ENCODE peak calls at places on chromosomes 5 and 9, in four cellular contexts. D is OCI-LY7, U is aorta, J is ovary. M is an unnamed sample.

GRCh38 chr5:56369333-56369947 is 136.3 kb upstream of the ANKRD55 start:
- DNase-seq in U (no peak), D (no peak), J (no peak), M (no peak)

GRCh38 chr5:133471699-133472098 is 140.6 kb downstream of the FSTL4 start:
- DNase-seq in J (no peak), D (no peak), U (no peak), M (no peak)

GRCh38 chr5:94618029-94618492 is 343 bp downstream of the KIAA0825 start:
- DNase-seq in J (peak; percentile 26), D (peak; percentile 16), U (peak; percentile 67), M (peak; percentile 66)

GRCh38 chr5:133827001-133827400 is 141.4 kb downstream of the C5orf15 start:
- DNase-seq in D (no peak), U (no peak), J (no peak), M (no peak)

GRCh38 chr9:102206432-102206831 is 468.0 kb upstream of the GRIN3A start:
- DNase-seq in J (no peak), D (no peak), U (no peak), M (no peak)

GRCh38 chr5:134458676-134459403 is 47.2 kb upstream of the CDKN2AIPNL start:
- DNase-seq in J (no peak), U (peak; percentile 29), D (no peak), M (no peak)

GRCh38 chr5:1881273-1881586 is 1.5 kb downstream of the IRX4 start:
- DNase-seq in J (no peak), D (no peak), U (no peak), M (peak; percentile 61)

GRCh38 chr9:4490705-4491620 is 695 bp downstream of the SLC1A1 start:
- DNase-seq in J (no peak), D (no peak), U (peak; percentile 42), M (peak; percentile 27)

GRCh38 chr9:1995084-1995483 is 20.1 kb upstream of the SMARCA2 start:
- DNase-seq in J (no peak), D (no peak), U (no peak), M (peak; percentile 85)

GRCh38 chr5:76958976-76959767 is 6.3 kb downstream of the CRHBP start:
- DNase-seq in J (no peak), U (no peak), D (no peak), M (peak; percentile 67)

GRCh38 chr9:137454506-137455360 is 4.4 kb downstream of the NSMF start:
- DNase-seq in U (peak; percentile 59), J (peak; percentile 51), D (no peak), M (no peak)

GRCh38 chr5:65808261-65808741 is 86.3 kb downstream of the NLN start:
- DNase-seq in D (no peak), U (no peak), J (no peak), M (no peak)

GRCh38 chr5:89457411-89458329 is 574.7 kb upstream of the MEF2C start:
- DNase-seq in U (peak; percentile 79), D (no peak), J (no peak), M (peak; percentile 12)

GRCh38 chr9:12862596-12862995 is 87.8 kb downstream of the LURAP1L start:
- DNase-seq in D (no peak), U (no peak), J (no peak), M (no peak)

GRCh38 chr9:88388203-88388885 is at the start of gene SPIN1:
- DNase-seq in J (peak; percentile 83), U (peak; percentile 89), D (peak; percentile 81), M (peak; percentile 88)

GRCh38 chr5:89769975-89770374 is 639.6 kb downstream of the CETN3 start:
- DNase-seq in D (no peak), U (no peak), J (no peak), M (no peak)

GRCh38 chr5:137566118-137566541 is 67.0 kb upstream of the SPOCK1 start:
- DNase-seq in U (no peak), J (no peak), D (no peak), M (no peak)

GRCh38 chr9:86168256-86168655 is 68.9 kb upstream of the GOLM1 start:
- DNase-seq in D (no peak), J (no peak), U (no peak), M (no peak)

GRCh38 chr5:174608631-174609097 is 115.7 kb upstream of the MSX2 start:
- DNase-seq in U (peak; percentile 82), D (no peak), J (no peak), M (no peak)

GRCh38 chr9:110443146-110443877 is 105.6 kb upstream of the TXNDC8 start:
- DNase-seq in D (no peak), J (no peak), U (no peak), M (no peak)

GRCh38 chr5:534743-535671 is 10.8 kb upstream of the SLC9A3 start:
- DNase-seq in U (peak; percentile 43), D (no peak), J (no peak), M (no peak)

GRCh38 chr5:96885518-96886338 is 9.4 kb downstream of the ERAP2 start:
- DNase-seq in U (no peak), D (peak; percentile 84), J (no peak), M (no peak)

GRCh38 chr5:119795768-119796167 is 166.4 kb downstream of the FAM170A start:
- DNase-seq in J (no peak), U (no peak), D (no peak), M (no peak)

GRCh38 chr5:96006291-96006690 is 44.6 kb upstream of the ELL2 start:
- DNase-seq in D (no peak), U (no peak), J (no peak), M (no peak)

GRCh38 chr5:113330533-113331200 is 104.1 kb downstream of the TSSK1B start:
- DNase-seq in D (peak; percentile 61), J (no peak), U (peak; percentile 68), M (peak; percentile 22)

GRCh38 chr5:74530316-74530917 is 110.1 kb downstream of the ENC1 start:
- DNase-seq in D (no peak), J (no peak), U (no peak), M (no peak)

GRCh38 chr5:167696558-167697314 is 594.7 kb upstream of the WWC1 start:
- DNase-seq in U (no peak), D (no peak), J (no peak), M (peak; percentile 23)

GRCh38 chr9:128190013-128190412 is 1.4 kb downstream of the CIZ1 start:
- DNase-seq in J (no peak), D (peak; percentile 47), U (no peak), M (no peak)
- H3K27ac ChIP-seq in J (no peak overlapping the region), D (peak overlapping the region; percentile 17), U (no peak overlapping the region), M (no peak overlapping the region)

GRCh38 chr5:173454381-173454763 is 126.2 kb upstream of the STC2 start:
- DNase-seq in U (no peak), J (no peak), D (no peak), M (peak; percentile 12)
- H3K27ac ChIP-seq in U (peak overlapping the region; percentile 8), J (no peak overlapping the region), D (no peak overlapping the region), M (no peak overlapping the region)

DNA sequence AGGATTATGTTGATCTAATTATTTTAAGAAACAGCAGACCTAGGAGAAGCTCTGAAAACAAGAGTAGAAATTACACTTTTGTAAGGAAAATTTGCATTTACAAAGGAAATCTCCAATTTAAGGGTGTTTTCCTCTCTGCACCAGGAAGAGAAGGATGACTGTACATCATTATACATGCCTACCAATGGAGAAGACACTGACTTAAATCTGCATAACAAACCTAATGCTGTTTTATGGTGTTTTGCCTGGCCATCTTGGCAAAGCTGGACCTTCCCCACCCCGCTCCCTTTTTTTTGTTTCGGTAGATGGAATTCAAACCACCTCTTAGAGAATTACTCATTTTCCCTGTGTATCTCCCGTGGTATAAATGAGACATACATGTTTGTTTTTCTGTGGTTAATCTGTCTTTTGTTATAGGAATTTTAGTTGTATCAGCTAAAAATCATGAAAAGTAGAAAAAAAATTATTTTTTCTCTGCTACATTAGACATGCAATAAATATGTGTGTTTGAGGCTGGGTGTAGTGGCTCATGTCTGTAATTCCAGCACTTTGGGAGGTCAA is 28.9 kb downstream of the IL12B start:
- DNase-seq in J (no peak), D (no peak), U (no peak), M (peak; percentile 66)
- H3K27ac ChIP-seq in J (no peak overlapping the region), D (no peak overlapping the region), U (no peak overlapping the region), M (no peak overlapping the region)

DNA sequence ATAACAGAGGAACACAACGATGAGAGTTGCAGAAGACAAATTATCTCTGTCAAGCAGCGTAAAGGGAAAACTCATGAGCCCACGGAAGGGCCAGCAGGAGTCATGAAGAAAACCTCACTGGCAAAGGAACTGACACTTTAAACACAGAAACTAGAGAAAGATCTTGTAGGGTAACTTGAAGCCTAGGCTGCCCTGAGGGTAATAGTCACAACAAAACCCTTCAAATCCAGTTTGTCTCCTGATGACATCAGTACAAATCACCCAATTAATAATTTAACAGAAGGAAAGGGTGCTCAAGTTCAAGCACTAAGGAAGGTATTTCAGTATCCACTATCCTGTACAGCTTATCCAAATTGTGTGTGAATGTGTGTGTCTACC is 549.1 kb downstream of the MTRR start:
- DNase-seq in U (no peak), J (no peak), D (no peak), M (no peak)
- H3K27ac ChIP-seq in U (no peak overlapping the region), J (no peak overlapping the region), D (no peak overlapping the region), M (no peak overlapping the region)

GRCh38 chr5:173051746-173052145 is 4.4 kb upstream of the CREBRF start:
- DNase-seq in U (no peak), D (no peak), J (no peak), M (no peak)

GRCh38 chr5:173042708-173043107 is 13.4 kb upstream of the CREBRF start:
- DNase-seq in J (no peak), U (no peak), D (no peak), M (no peak)

GRCh38 chr5:173050791-173051190 is 5.4 kb upstream of the CREBRF start:
- DNase-seq in U (no peak), D (no peak), J (no peak), M (no peak)

GRCh38 chr5:173045481-173045880 is 10.7 kb upstream of the CREBRF start:
- DNase-seq in J (no peak), U (no peak), D (no peak), M (no peak)

DNA sequence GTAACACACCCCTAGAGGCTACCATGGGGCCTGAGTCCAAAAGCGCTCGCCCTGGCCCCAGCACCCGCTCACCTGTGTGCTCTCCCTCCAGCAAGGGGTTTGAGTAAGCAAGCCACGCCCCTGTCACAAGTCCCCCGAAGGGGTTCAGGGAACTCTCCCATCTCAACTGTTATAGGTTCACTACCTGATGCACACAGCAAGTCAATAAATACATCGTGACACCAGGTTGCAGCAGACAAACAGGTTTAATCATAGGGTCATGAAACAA is 8.4 kb upstream of the CREBRF start:
- DNase-seq in U (no peak), J (no peak), D (no peak), M (no peak)
- H3K27ac ChIP-seq in U (no peak overlapping the region), J (no peak overlapping the region), D (no peak overlapping the region), M (no peak overlapping the region)

GRCh38 chr9:121878208-121878835 is 214.8 kb downstream of the TTLL11 start:
- DNase-seq in D (no peak), J (no peak), U (no peak), M (no peak)

GRCh38 chr9:121871431-121872025 is 220.1 kb downstream of the DAB2IP start:
- DNase-seq in U (no peak), J (no peak), D (no peak), M (no peak)

GRCh38 chr9:121880343-121880742 is 212.8 kb downstream of the TTLL11 start:
- DNase-seq in U (no peak), D (no peak), J (no peak), M (no peak)

GRCh38 chr9:121876658-121877271 is 216.3 kb downstream of the TTLL11 start:
- DNase-seq in D (no peak), J (no peak), U (no peak), M (no peak)

GRCh38 chr9:121876212-121876611 is 216.9 kb downstream of the TTLL11 start:
- DNase-seq in D (no peak), U (no peak), J (no peak), M (no peak)
- H3K27ac ChIP-seq in D (no peak overlapping the region), U (no peak overlapping the region), J (no peak overlapping the region), M (no peak overlapping the region)

M was measured in A673.